ENCODE peak calls at places on chromosomes 1 and 21, in ten cellular contexts. E is Caco-2; V is A549; O is kidney; A is suprapubic skin; X is pancreas; L is CD8-positive, alpha-beta memory T cell; F is Peyer's patch; P is fibroblast of lung; Y is GM23248. U is an unnamed sample.
A peak's percentile ranks its signal among the peaks of the same experiment; 100 is the strongest.

GRCh38 chr1:209850342-209850979 is 22.7 kb downstream of the UTP25 start:
- DNase-seq in E (peak; percentile 74), V (peak; percentile 55), O (no peak), A (no peak), X (no peak), L (no peak), F (peak; percentile 58), P (peak; percentile 55), Y (peak; percentile 69), U (peak; percentile 33)

GRCh38 chr1:230263573-230264195 is 162.4 kb downstream of the PGBD5 start:
- DNase-seq in E (no peak), V (no peak), O (no peak), A (no peak), X (no peak), L (no peak), F (peak; percentile 40), P (no peak), Y (no peak), U (no peak)

GRCh38 chr1:29513357-29513756 is 277.0 kb downstream of the PTPRU start:
- DNase-seq in E (peak; percentile 25), V (peak; percentile 57), O (no peak), A (peak; percentile 48), X (no peak), L (no peak), F (no peak), P (peak; percentile 74), Y (peak; percentile 89), U (peak; percentile 9)

GRCh38 chr1:214446772-214447556 is 104.4 kb downstream of the PTPN14 start:
- DNase-seq in E (peak; percentile 87), V (peak; percentile 75), O (peak; percentile 59), A (no peak), X (no peak), L (no peak), F (no peak), P (peak; percentile 98), Y (peak; percentile 94), U (peak; percentile 6)

GRCh38 chr1:53639251-53639721 is 99.7 kb downstream of the GLIS1 start:
- DNase-seq in E (peak; percentile 5), V (no peak), O (peak; percentile 73), A (peak; percentile 44), X (peak; percentile 29), L (no peak), F (peak; percentile 39), P (peak; percentile 82), Y (peak; percentile 76), U (no peak)

GRCh38 chr1:17665950-17666720 is 89.0 kb upstream of the ACTL8 start:
- DNase-seq in E (no peak), V (no peak), O (no peak), A (no peak), X (no peak), L (no peak), F (no peak), P (peak; percentile 61), Y (peak; percentile 60), U (no peak)

GRCh38 chr1:62144238-62144831 is 50.3 kb upstream of the L1TD1 start:
- DNase-seq in E (peak; percentile 49), V (peak; percentile 41), O (no peak), A (no peak), X (no peak), L (no peak), F (peak; percentile 60), P (peak; percentile 31), Y (peak; percentile 60), U (no peak)

GRCh38 chr1:46244656-46245371 is 2.7 kb upstream of the RAD54L start:
- DNase-seq in E (peak; percentile 13), V (peak; percentile 17), O (no peak), A (no peak), X (no peak), L (no peak), F (no peak), P (peak; percentile 6), Y (peak; percentile 60), U (no peak)

GRCh38 chr21:35038772-35039145 is 10.3 kb downstream of the RUNX1 start:
- DNase-seq in E (no peak), V (no peak), O (no peak), A (no peak), X (no peak), L (no peak), F (no peak), P (no peak), Y (no peak), U (no peak)

GRCh38 chr1:54273837-54274192 is 73.8 kb downstream of the MRPL37 start:
- DNase-seq in E (no peak), V (no peak), O (peak; percentile 87), A (no peak), X (no peak), L (no peak), F (no peak), P (no peak), Y (peak; percentile 59), U (no peak)

GRCh38 chr1:15628003-15628402 is 10.7 kb downstream of the DDI2 start:
- DNase-seq in E (no peak), V (no peak), O (no peak), A (no peak), X (no peak), L (no peak), F (no peak), P (no peak), Y (no peak), U (no peak)

GRCh38 chr1:1148061-1148460 is 25.6 kb upstream of the TTLL10 start:
- DNase-seq in E (no peak), V (no peak), O (no peak), A (no peak), X (no peak), L (no peak), F (no peak), P (no peak), Y (no peak), U (no peak)

DNA sequence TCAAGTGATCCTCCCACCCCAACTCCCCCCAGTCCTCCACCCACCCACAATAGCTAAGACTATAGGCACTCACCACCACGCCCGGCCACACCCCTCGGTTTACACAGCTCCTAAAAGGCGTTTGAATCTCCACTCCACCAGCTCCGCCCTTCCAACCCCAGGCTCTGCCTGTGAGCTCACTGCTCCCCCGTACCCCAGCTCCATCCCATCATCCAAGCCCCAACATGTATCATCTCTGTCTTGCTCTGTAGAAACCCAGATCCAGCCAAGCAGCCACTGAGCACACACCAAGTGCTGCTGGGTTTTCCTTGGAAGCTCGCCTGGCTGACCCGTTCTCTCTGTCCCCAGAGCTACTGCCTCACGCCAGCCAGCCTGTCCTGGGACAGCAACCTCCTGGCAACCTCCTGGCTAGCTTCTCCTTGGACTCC is 12.0 kb upstream of the S100A2 start:
- DNase-seq in E (peak; percentile 52), V (no peak), O (peak; percentile 75), A (no peak), X (no peak), L (no peak), F (no peak), P (no peak), Y (no peak), U (no peak)
- H3K9me3 ChIP-seq in E (no peaks in the 10 kb centered on the region), V (no peaks in the 10 kb centered on the region), O (no peaks in the 10 kb centered on the region), A (no peaks in the 10 kb centered on the region), X (no peaks in the 10 kb centered on the region), L (no peaks in the 10 kb centered on the region), F (no peaks in the 10 kb centered on the region), P (no peaks in the 10 kb centered on the region), Y (no peaks in the 10 kb centered on the region), U (peaks cover 2% of the 10 kb centered on the region)

GRCh38 chr1:23592209-23592905 is 33.1 kb upstream of the ID3 start:
- DNase-seq in E (no peak), V (no peak), O (no peak), A (no peak), X (no peak), L (no peak), F (no peak), P (no peak), Y (peak; percentile 35), U (no peak)

GRCh38 chr1:23594149-23594917 is 35.0 kb upstream of the ID3 start:
- DNase-seq in E (no peak), V (no peak), O (no peak), A (no peak), X (no peak), L (no peak), F (no peak), P (no peak), Y (no peak), U (no peak)

GRCh38 chr1:23591460-23592208 is 32.3 kb upstream of the ID3 start:
- DNase-seq in E (no peak), V (peak; percentile 86), O (no peak), A (no peak), X (no peak), L (peak; percentile 74), F (peak; percentile 86), P (no peak), Y (no peak), U (peak; percentile 36)

GRCh38 chr1:23593556-23594148 is 34.4 kb upstream of the ID3 start:
- DNase-seq in E (peak; percentile 53), V (peak; percentile 84), O (peak; percentile 83), A (peak; percentile 75), X (peak; percentile 86), L (no peak), F (peak; percentile 60), P (peak; percentile 63), Y (peak; percentile 20), U (no peak)

DNA sequence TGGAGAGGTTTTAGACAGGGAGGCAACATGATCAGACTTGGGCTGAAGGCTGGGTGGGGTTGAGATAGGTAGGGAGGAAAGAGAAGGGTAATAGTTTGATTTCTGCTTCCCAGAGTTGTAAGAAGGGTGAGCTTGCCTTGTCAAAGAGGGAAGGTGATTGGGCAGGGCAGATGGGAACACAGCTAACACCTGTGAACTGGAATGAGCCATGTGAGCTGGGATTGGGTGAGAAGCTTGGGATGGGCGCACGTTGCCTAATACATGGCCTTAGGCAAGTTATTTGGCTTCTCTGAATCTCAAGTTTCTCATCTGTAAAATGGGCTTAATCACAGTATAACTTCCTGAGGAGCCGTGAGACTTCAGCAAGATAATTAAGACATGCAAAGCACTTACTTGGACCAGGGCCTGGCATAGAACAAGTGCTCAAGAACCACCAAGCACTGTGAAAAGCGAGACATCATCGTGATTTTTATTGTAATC is 33.8 kb upstream of the ID3 start:
- DNase-seq in E (no peak), V (peak; percentile 53), O (no peak), A (no peak), X (no peak), L (no peak), F (no peak), P (no peak), Y (no peak), U (no peak)
- H3K4me1 ChIP-seq in E (peaks cover 12% of the 10 kb centered on the region), V (peaks cover 96% of the 10 kb centered on the region), O (peaks cover 2% of the 10 kb centered on the region), A (peaks cover 42% of the 10 kb centered on the region), X (peaks cover 5% of the 10 kb centered on the region), L (peaks cover 77% of the 10 kb centered on the region), F (peaks cover 43% of the 10 kb centered on the region), P (no peaks in the 10 kb centered on the region), Y (peaks cover 15% of the 10 kb centered on the region), U (no peaks in the 10 kb centered on the region)

GRCh38 chr1:193794239-193794638 is 607.8 kb upstream of the B3GALT2 start:
- DNase-seq in E (no peak), V (no peak), O (no peak), A (no peak), X (no peak), L (no peak), F (no peak), P (peak; percentile 3), Y (no peak), U (no peak)
- H3K9me3 ChIP-seq in E (no peaks in the 10 kb centered on the region), V (no peaks in the 10 kb centered on the region), O (no peaks in the 10 kb centered on the region), A (no peaks in the 10 kb centered on the region), X (no peaks in the 10 kb centered on the region), L (no peaks in the 10 kb centered on the region), F (no peaks in the 10 kb centered on the region), P (no peaks in the 10 kb centered on the region), Y (no peaks in the 10 kb centered on the region), U (no peaks in the 10 kb centered on the region)

DNA sequence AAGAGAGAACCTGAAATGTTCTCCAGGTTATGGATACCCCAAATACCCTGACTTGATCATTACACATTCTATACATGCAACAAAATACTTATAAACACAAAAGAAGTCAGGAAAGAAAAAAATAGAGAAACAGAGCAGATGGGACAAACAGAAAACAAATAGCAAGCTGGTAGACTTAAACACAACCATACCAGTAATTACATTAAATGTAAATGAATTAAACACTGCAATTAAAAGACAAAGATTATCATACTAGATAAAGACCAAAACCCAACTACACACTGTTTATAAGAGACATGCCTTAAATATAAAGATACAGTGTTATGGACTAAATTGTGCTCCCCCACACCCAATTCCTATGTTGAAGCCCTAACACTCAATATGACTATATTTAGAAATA is 117.2 kb downstream of the ACBD6 start:
- DNase-seq in E (no peak), V (no peak), O (no peak), A (no peak), X (no peak), L (no peak), F (no peak), P (no peak), Y (no peak), U (no peak)
- H3K4me1 ChIP-seq in E (no peaks in the 10 kb centered on the region), V (no peaks in the 10 kb centered on the region), O (no peaks in the 10 kb centered on the region), A (no peaks in the 10 kb centered on the region), X (peaks cover 7% of the 10 kb centered on the region), L (no peaks in the 10 kb centered on the region), F (no peaks in the 10 kb centered on the region), P (no peaks in the 10 kb centered on the region), Y (peaks cover 3% of the 10 kb centered on the region), U (no peaks in the 10 kb centered on the region)